ENCODE peak calls at places on chromosome 9, in eight cellular contexts. S, N, Q, C, O, M, U and X are unnamed samples.

GRCh38 chr9:129141066-129142041 is 30.1 kb downstream of the PTPA start:
- DNase-seq in O (no peak), M (no peak), N (peak), C (no peak), U (no peak), Q (peak), S (no peak), X (no peak)

GRCh38 chr9:37761511-37761910 is 7.9 kb downstream of the TRMT10B start:
- DNase-seq in O (no peak), U (no peak), C (no peak), S (no peak), M (no peak), N (no peak), Q (peak), X (no peak)

GRCh38 chr9:93148721-93149120 is 14.7 kb upstream of the NINJ1 start:
- DNase-seq in Q (no peak), C (no peak), M (no peak), O (no peak), N (no peak), U (no peak), S (no peak), X (no peak)

GRCh38 chr9:73183917-73184861 is 32.5 kb downstream of the ANXA1 start:
- DNase-seq in M (peak), U (no peak), Q (peak), C (peak), N (peak), O (no peak), S (no peak), X (peak)

GRCh38 chr9:134708672-134709038 is 67.1 kb downstream of the COL5A1 start:
- DNase-seq in M (no peak), N (no peak), S (no peak), C (no peak), O (no peak), Q (no peak), U (no peak), X (no peak)

GRCh38 chr9:113656771-113657670 is 193.5 kb downstream of the RGS3 start:
- DNase-seq in S (no peak), Q (peak), O (no peak), C (no peak), U (no peak), N (no peak), M (no peak), X (no peak)

GRCh38 chr9:127805620-127806019 is 2.9 kb downstream of the FPGS start:
- DNase-seq in U (peak), Q (peak), C (no peak), S (no peak), N (no peak), M (peak), O (no peak), X (no peak)

GRCh38 chr9:16884952-16885513 is 14.6 kb upstream of the BNC2 start:
- DNase-seq in Q (peak), N (no peak), C (no peak), S (no peak), U (no peak), M (no peak), O (no peak), X (no peak)

GRCh38 chr9:121394292-121394691 is 24.2 kb upstream of the STOM start:
- DNase-seq in Q (no peak), U (no peak), O (no peak), N (no peak), S (no peak), C (no peak), M (no peak), X (no peak)

GRCh38 chr9:14400658-14400995 is 86.7 kb upstream of the NFIB start:
- DNase-seq in C (peak), S (no peak), Q (peak), M (peak), O (no peak), U (peak), N (no peak), X (peak)

GRCh38 chr9:2027761-2028160 is 12.6 kb downstream of the SMARCA2 start:
- DNase-seq in Q (no peak), C (no peak), S (no peak), N (no peak), O (no peak), M (no peak), U (no peak), X (no peak)

GRCh38 chr9:127970401-127971313 is 10.1 kb downstream of the EEIG1 start:
- DNase-seq in Q (no peak), S (peak), M (no peak), C (peak), O (no peak), U (no peak), N (no peak), X (no peak)

GRCh38 chr9:128215491-128216404 is 12.6 kb downstream of the DNM1 start:
- DNase-seq in S (no peak), Q (peak), M (no peak), O (no peak), U (peak), N (no peak), C (no peak), X (no peak)

GRCh38 chr9:123893831-123894460 is 36.0 kb downstream of the DENND1A start:
- DNase-seq in O (no peak), Q (peak), M (no peak), S (no peak), N (no peak), C (no peak), U (no peak), X (no peak)

GRCh38 chr9:83410701-83411100 is 127.5 kb downstream of the FRMD3 start:
- DNase-seq in Q (no peak), M (no peak), O (no peak), N (no peak), S (no peak), C (no peak), U (no peak), X (no peak)

GRCh38 chr9:130981002-130981760 is 27.8 kb upstream of the LAMC3 start:
- DNase-seq in C (no peak), O (no peak), U (no peak), N (no peak), M (no peak), S (no peak), Q (no peak), X (no peak)

GRCh38 chr9:125484632-125485282 is 222.3 kb downstream of the MAPKAP1 start:
- DNase-seq in O (no peak), Q (peak), M (no peak), S (no peak), N (no peak), C (no peak), U (no peak), X (no peak)

GRCh38 chr9:37812773-37813379 is 12.3 kb downstream of the DCAF10 start:
- DNase-seq in S (no peak), U (no peak), C (no peak), M (no peak), O (no peak), Q (no peak), N (no peak), X (no peak)

GRCh38 chr9:136648746-136649145 is 14.0 kb upstream of the EGFL7 start:
- DNase-seq in S (peak), Q (no peak), U (no peak), M (no peak), O (no peak), C (no peak), N (no peak), X (no peak)